ENCODE peak calls at places on chromosomes 7 and 10, in ten cellular contexts. One of them, this sample, is unnamed.

GRCh38 chr7:95066736-95067530 is 159.5 kb downstream of the PPP1R9A start:
- DNase-seq in SK-N-SH: no peak
- DNase-seq in H54: no peak
- DNase-seq in NCI-H1436: no peak
- DNase-seq in NCI-H748 treated with DMSO at 0.1 percent for 48 hours: no peak
- DNase-seq in activated B cell treated with CpG ODN at 0.5 μM for 24 hours: no peak
- DNase-seq in RWPE2: no peak
- DNase-seq in endothelial cell: no peak
- DNase-seq in amniotic stem cell: no peak
- DNase-seq in left cardiac atrium: no peak
- DNase-seq in this sample: no peak

GRCh38 chr10:68957284-68957615 is 1.3 kb downstream of the DDX21 start:
- DNase-seq in SK-N-SH: no peak
- DNase-seq in H54: no peak
- DNase-seq in NCI-H1436: no peak
- DNase-seq in NCI-H748 treated with DMSO at 0.1 percent for 48 hours: no peak
- DNase-seq in activated B cell treated with CpG ODN at 0.5 μM for 24 hours: no peak
- DNase-seq in RWPE2: no peak
- DNase-seq in endothelial cell: no peak
- DNase-seq in amniotic stem cell: no peak
- DNase-seq in left cardiac atrium: no peak
- DNase-seq in this sample: no peak

GRCh38 chr7:55150709-55151108 is 131.9 kb downstream of the EGFR start:
- DNase-seq in SK-N-SH: no peak
- DNase-seq in H54: no peak
- DNase-seq in NCI-H1436: no peak
- DNase-seq in NCI-H748 treated with DMSO at 0.1 percent for 48 hours: no peak
- DNase-seq in activated B cell treated with CpG ODN at 0.5 μM for 24 hours: no peak
- DNase-seq in RWPE2: no peak
- DNase-seq in endothelial cell: no peak
- DNase-seq in amniotic stem cell: no peak
- DNase-seq in left cardiac atrium: no peak
- DNase-seq in this sample: no peak

GRCh38 chr10:75395171-75395954 is 6.2 kb downstream of the ZNF503 start:
- DNase-seq in SK-N-SH: peak; percentile 57
- DNase-seq in H54: no peak
- DNase-seq in NCI-H1436: no peak
- DNase-seq in NCI-H748 treated with DMSO at 0.1 percent for 48 hours: no peak
- DNase-seq in activated B cell treated with CpG ODN at 0.5 μM for 24 hours: no peak
- DNase-seq in RWPE2: no peak
- DNase-seq in endothelial cell: peak; percentile 85
- DNase-seq in amniotic stem cell: no peak
- DNase-seq in left cardiac atrium: peak; percentile 75
- DNase-seq in this sample: no peak

GRCh38 chr7:12564996-12565764 is 5.3 kb upstream of the SCIN start:
- DNase-seq in SK-N-SH: no peak
- DNase-seq in H54: no peak
- DNase-seq in NCI-H1436: no peak
- DNase-seq in NCI-H748 treated with DMSO at 0.1 percent for 48 hours: no peak
- DNase-seq in activated B cell treated with CpG ODN at 0.5 μM for 24 hours: no peak
- DNase-seq in RWPE2: no peak
- DNase-seq in endothelial cell: no peak
- DNase-seq in amniotic stem cell: no peak
- DNase-seq in left cardiac atrium: no peak
- DNase-seq in this sample: no peak

GRCh38 chr10:119394657-119395286 is 147.7 kb downstream of the RGS10 start:
- DNase-seq in SK-N-SH: no peak
- DNase-seq in H54: no peak
- DNase-seq in NCI-H1436: no peak
- DNase-seq in NCI-H748 treated with DMSO at 0.1 percent for 48 hours: no peak
- DNase-seq in activated B cell treated with CpG ODN at 0.5 μM for 24 hours: no peak
- DNase-seq in RWPE2: no peak
- DNase-seq in endothelial cell: no peak
- DNase-seq in amniotic stem cell: no peak
- DNase-seq in left cardiac atrium: no peak
- DNase-seq in this sample: no peak

GRCh38 chr7:103129702-103130557 is 19.0 kb downstream of the NAPEPLD start:
- DNase-seq in SK-N-SH: no peak
- DNase-seq in H54: no peak
- DNase-seq in NCI-H1436: no peak
- DNase-seq in NCI-H748 treated with DMSO at 0.1 percent for 48 hours: no peak
- DNase-seq in activated B cell treated with CpG ODN at 0.5 μM for 24 hours: no peak
- DNase-seq in RWPE2: no peak
- DNase-seq in endothelial cell: no peak
- DNase-seq in amniotic stem cell: no peak
- DNase-seq in left cardiac atrium: no peak
- DNase-seq in this sample: no peak

GRCh38 chr10:21807162-21807561 is 196.4 kb downstream of the DNAJC1 start:
- DNase-seq in SK-N-SH: no peak
- DNase-seq in H54: no peak
- DNase-seq in NCI-H1436: no peak
- DNase-seq in NCI-H748 treated with DMSO at 0.1 percent for 48 hours: no peak
- DNase-seq in activated B cell treated with CpG ODN at 0.5 μM for 24 hours: no peak
- DNase-seq in RWPE2: no peak
- DNase-seq in endothelial cell: peak; percentile 13
- DNase-seq in amniotic stem cell: no peak
- DNase-seq in left cardiac atrium: no peak
- DNase-seq in this sample: peak; percentile 84

GRCh38 chr7:64774204-64774842 is 19.9 kb upstream of the ZNF138 start:
- DNase-seq in SK-N-SH: no peak
- DNase-seq in H54: no peak
- DNase-seq in NCI-H1436: no peak
- DNase-seq in NCI-H748 treated with DMSO at 0.1 percent for 48 hours: no peak
- DNase-seq in activated B cell treated with CpG ODN at 0.5 μM for 24 hours: no peak
- DNase-seq in RWPE2: no peak
- DNase-seq in endothelial cell: no peak
- DNase-seq in amniotic stem cell: no peak
- DNase-seq in left cardiac atrium: no peak
- DNase-seq in this sample: no peak

GRCh38 chr10:26879744-26880143 is 19.0 kb upstream of the ABI1 start:
- DNase-seq in SK-N-SH: no peak
- DNase-seq in H54: no peak
- DNase-seq in NCI-H1436: peak; percentile 73
- DNase-seq in NCI-H748 treated with DMSO at 0.1 percent for 48 hours: peak; percentile 37
- DNase-seq in activated B cell treated with CpG ODN at 0.5 μM for 24 hours: no peak
- DNase-seq in RWPE2: no peak
- DNase-seq in endothelial cell: no peak
- DNase-seq in amniotic stem cell: no peak
- DNase-seq in left cardiac atrium: no peak
- DNase-seq in this sample: no peak

GRCh38 chr7:132797152-132797551 is 220.9 kb upstream of the PLXNA4 start:
- DNase-seq in SK-N-SH: no peak
- DNase-seq in H54: no peak
- DNase-seq in NCI-H1436: no peak
- DNase-seq in NCI-H748 treated with DMSO at 0.1 percent for 48 hours: no peak
- DNase-seq in activated B cell treated with CpG ODN at 0.5 μM for 24 hours: no peak
- DNase-seq in RWPE2: no peak
- DNase-seq in endothelial cell: no peak
- DNase-seq in amniotic stem cell: no peak
- DNase-seq in left cardiac atrium: no peak
- DNase-seq in this sample: no peak